ENCODE peak calls at places on chromosomes 4 and X, in seven cellular contexts. D, J, O, B, H, I and C are unnamed samples.

GRCh38 chrX:129653985-129654651 is 638 bp downstream of the APLN start:
- DNase-seq in D (no peak), J (peak; percentile 81), O (no peak), B (no peak), H (no peak), I (peak; percentile 30), C (no peak)

GRCh38 chrX:41335590-41336331 is 1.8 kb downstream of the DDX3X start:
- DNase-seq in D (no peak), J (no peak), O (no peak), B (no peak), H (no peak), I (peak; percentile 43), C (peak; percentile 27)

GRCh38 chr4:89954906-89955305 is 60.3 kb downstream of the MMRN1 start:
- DNase-seq in D (no peak), J (no peak), O (no peak), B (no peak), H (no peak), I (no peak), C (no peak)

GRCh38 chr4:25552580-25553271 is 102.9 kb upstream of the SLC34A2 start:
- DNase-seq in D (no peak), J (no peak), O (no peak), B (no peak), H (no peak), I (no peak), C (no peak)

GRCh38 chr4:134001057-134001456 is 200.5 kb downstream of the PABPC4L start:
- DNase-seq in D (no peak), J (no peak), O (no peak), B (no peak), H (no peak), I (no peak), C (no peak)

GRCh38 chr4:106264331-106264728 is 51.7 kb downstream of the TBCK start:
- DNase-seq in D (no peak), J (no peak), O (no peak), B (no peak), H (no peak), I (no peak), C (no peak)

GRCh38 chrX:11239230-11239629 is 54.0 kb upstream of the AMELX start:
- DNase-seq in D (no peak), J (no peak), O (no peak), B (no peak), H (no peak), I (no peak), C (no peak)

GRCh38 chr4:107755841-107756356 is 35.9 kb upstream of the PAPSS1 start:
- DNase-seq in D (no peak), J (no peak), O (no peak), B (peak; percentile 33), H (no peak), I (no peak), C (no peak)

GRCh38 chrX:133005038-133005437 is 46.6 kb upstream of the HS6ST2 start:
- DNase-seq in D (peak; percentile 48), J (no peak), O (no peak), B (no peak), H (no peak), I (no peak), C (no peak)

GRCh38 chrX:23901065-23901464 is 6.7 kb downstream of the APOO start:
- DNase-seq in D (no peak), J (no peak), O (no peak), B (no peak), H (no peak), I (peak; percentile 30), C (no peak)

GRCh38 chr4:77065382-77065781 is 10.4 kb downstream of the CCNI start:
- DNase-seq in D (no peak), J (no peak), O (no peak), B (no peak), H (no peak), I (no peak), C (no peak)

GRCh38 chr4:156609421-156609820 is 362.2 kb downstream of the PDGFC start:
- DNase-seq in D (no peak), J (no peak), O (no peak), B (no peak), H (no peak), I (no peak), C (no peak)

GRCh38 chr4:74764119-74764518 is 30.2 kb downstream of the BTC start:
- DNase-seq in D (no peak), J (no peak), O (no peak), B (no peak), H (no peak), I (no peak), C (no peak)

GRCh38 chrX:47502591-47503222 is 19.7 kb upstream of the ZNF41 start:
- DNase-seq in D (no peak), J (no peak), O (no peak), B (no peak), H (no peak), I (no peak), C (no peak)

GRCh38 chr4:80215449-80216052 is 18.2 kb downstream of the PRDM8 start:
- DNase-seq in D (peak; percentile 30), J (no peak), O (no peak), B (no peak), H (no peak), I (peak; percentile 56), C (no peak)

GRCh38 chr4:54390670-54391069 is 161.6 kb downstream of the PDGFRA start:
- DNase-seq in D (no peak), J (no peak), O (no peak), B (no peak), H (no peak), I (no peak), C (no peak)

GRCh38 chr4:54063224-54063623 is 1.2 kb downstream of the CHIC2 start:
- DNase-seq in D (no peak), J (no peak), O (no peak), B (no peak), H (no peak), I (peak; percentile 27), C (no peak)

GRCh38 chr4:142960867-142961644 is 115.0 kb upstream of the INPP4B start:
- DNase-seq in D (peak; percentile 18), J (no peak), O (no peak), B (no peak), H (no peak), I (no peak), C (no peak)

GRCh38 chrX:134654398-134655012 is 3.8 kb downstream of the PLAC1 start:
- DNase-seq in D (no peak), J (no peak), O (no peak), B (no peak), H (no peak), I (peak; percentile 11), C (no peak)

GRCh38 chrX:69263421-69263820 is 98.2 kb upstream of the PJA1 start:
- DNase-seq in D (no peak), J (no peak), O (no peak), B (no peak), H (no peak), I (no peak), C (no peak)
- H3K27ac ChIP-seq in D (no peak overlapping the region), J (no peak overlapping the region), O (no peak overlapping the region), B (no peak overlapping the region), H (no peak overlapping the region), I (no peak overlapping the region), C (no peak overlapping the region)

DNA sequence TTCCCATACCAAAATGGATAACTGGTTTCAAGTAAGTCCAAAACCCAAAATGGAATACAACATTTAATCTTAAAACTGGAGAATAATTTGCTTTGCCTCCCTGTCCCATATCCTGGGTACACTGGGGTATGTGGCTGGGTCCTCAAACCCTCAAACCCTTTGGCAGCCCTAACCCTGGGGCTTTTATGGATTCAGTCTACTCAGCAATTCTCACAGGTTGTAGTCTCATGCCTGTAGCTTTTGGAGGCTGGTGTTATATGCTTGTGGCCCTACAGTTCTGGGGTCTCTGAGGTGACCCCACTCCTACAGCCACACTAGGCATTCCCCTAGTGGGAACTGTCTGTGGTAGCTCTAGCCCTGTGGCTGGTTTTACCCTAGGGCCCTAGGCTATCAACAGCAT is 110.5 kb upstream of the NRK start:
- DNase-seq in D (no peak), J (no peak), O (no peak), B (no peak), H (no peak), I (no peak), C (no peak)
- H3K27me3 ChIP-seq in D (no peaks in the 10 kb centered on the region), J (no peaks in the 10 kb centered on the region), O (no peaks in the 10 kb centered on the region), B (no peaks in the 10 kb centered on the region), H (peaks cover 31% of the 10 kb centered on the region), I (no peaks in the 10 kb centered on the region), C (no peaks in the 10 kb centered on the region)

GRCh38 chr4:8219236-8219635 is 20.1 kb downstream of the SH3TC1 start:
- DNase-seq in D (no peak), J (no peak), O (no peak), B (no peak), H (no peak), I (no peak), C (no peak)
- H3K4me1 ChIP-seq in D (no peaks in the 10 kb centered on the region), J (no peaks in the 10 kb centered on the region), O (no peaks in the 10 kb centered on the region), B (no peaks in the 10 kb centered on the region), H (no peaks in the 10 kb centered on the region), I (peaks cover 14% of the 10 kb centered on the region), C (peaks cover 12% of the 10 kb centered on the region)

GRCh38 chr4:52588097-52588496 is 71.0 kb downstream of the USP46 start:
- DNase-seq in D (peak; percentile 66), J (no peak), O (peak; percentile 24), B (peak; percentile 73), H (no peak), I (peak; percentile 23), C (no peak)

GRCh38 chr4:52585379-52585778 is 73.7 kb downstream of the USP46 start:
- DNase-seq in D (no peak), J (no peak), O (no peak), B (no peak), H (no peak), I (no peak), C (no peak)

GRCh38 chr4:52588771-52589591 is 70.1 kb downstream of the USP46 start:
- DNase-seq in D (no peak), J (no peak), O (peak; percentile 56), B (no peak), H (no peak), I (peak; percentile 44), C (no peak)

GRCh38 chr4:52586069-52586468 is 73.0 kb downstream of the USP46 start:
- DNase-seq in D (no peak), J (no peak), O (no peak), B (no peak), H (no peak), I (no peak), C (no peak)
- H3K27ac ChIP-seq in D (no peak overlapping the region), J (no peak overlapping the region), O (no peak overlapping the region), B (no peak overlapping the region), H (no peak overlapping the region), I (no peak overlapping the region), C (no peak overlapping the region)

GRCh38 chrX:72309297-72310071 is 3.8 kb upstream of the CITED1 start:
- DNase-seq in D (no peak), J (no peak), O (no peak), B (no peak), H (no peak), I (no peak), C (no peak)
- H3K27me3 ChIP-seq in D (peaks cover 36% of the 10 kb centered on the region), J (no peaks in the 10 kb centered on the region), O (peaks cover 19% of the 10 kb centered on the region), B (peaks cover 37% of the 10 kb centered on the region), H (peaks cover 85% of the 10 kb centered on the region), I (peaks cover 13% of the 10 kb centered on the region), C (peaks cover 13% of the 10 kb centered on the region)